ENCODE peak calls at places on chromosomes 7 and 10, in nine cellular contexts. L is activated CD4-positive, alpha-beta T cell treated with anti-CD3 and anti-CD28 coated beads for 24 hours; D is GM06990; H is brain pericyte; O is cardiac muscle cell; U is stimulated activated CD8-positive, alpha-beta memory T cell treated with anti-CD3 and anti-CD28 coated beads, Interleukin-4, amount 100 ng/mL, for 24 hours; W is left lung; C is substantia nigra; F is GOT3. M is an unnamed sample.

GRCh38 chr7:133300811-133301210 is 47.9 kb downstream of the EXOC4 start:
- DNase-seq in L (no peak), D (no peak), H (no peak), O (peak), U (no peak), W (no peak), C (no peak), F (no peak), M (no peak)

GRCh38 chr7:3300651-3301471 is at the start of gene SDK1:
- DNase-seq in L (peak), D (peak), H (peak), O (peak), U (peak), W (peak), C (peak), F (peak), M (peak)

GRCh38 chr7:102211590-102212550 is 74.8 kb upstream of the SH2B2 start:
- DNase-seq in L (no peak), D (peak), H (no peak), O (no peak), U (no peak), W (no peak), C (no peak), F (no peak), M (no peak)

GRCh38 chr7:17680026-17680425 is 260.3 kb downstream of the SNX13 start:
- DNase-seq in L (no peak), D (no peak), H (no peak), O (peak), U (no peak), W (peak), C (peak), F (peak), M (no peak)

GRCh38 chr10:62895058-62895457 is 78.9 kb upstream of the EGR2 start:
- DNase-seq in L (no peak), D (no peak), H (no peak), O (peak), U (no peak), W (no peak), C (no peak), F (no peak), M (no peak)

GRCh38 chr10:46014683-46015405 is 15.6 kb downstream of the NCOA4 start:
- DNase-seq in L (no peak), D (no peak), H (no peak), O (no peak), U (no peak), W (no peak), C (no peak), F (no peak), M (no peak)

GRCh38 chr10:70846795-70847194 is 31.0 kb downstream of the SGPL1 start:
- DNase-seq in L (no peak), D (no peak), H (no peak), O (peak), U (no peak), W (no peak), C (no peak), F (no peak), M (no peak)

GRCh38 chr10:79055100-79055782 is 13.5 kb upstream of the ZMIZ1 start:
- DNase-seq in L (no peak), D (no peak), H (no peak), O (no peak), U (no peak), W (peak), C (no peak), F (no peak), M (no peak)

GRCh38 chr7:79182283-79182682 is 271.2 kb downstream of the MAGI2 start:
- DNase-seq in L (no peak), D (no peak), H (peak), O (peak), U (no peak), W (no peak), C (no peak), F (no peak), M (no peak)

GRCh38 chr7:100604078-100604975 is 2.2 kb downstream of the PCOLCE start:
- DNase-seq in L (no peak), D (peak), H (no peak), O (peak), U (peak), W (peak), C (peak), F (no peak), M (no peak)

GRCh38 chr10:77825965-77826364 is 100.6 kb downstream of the DLG5 start:
- DNase-seq in L (no peak), D (no peak), H (no peak), O (no peak), U (no peak), W (no peak), C (no peak), F (no peak), M (no peak)

GRCh38 chr10:101569465-101569837 is 18.6 kb downstream of the POLL start:
- DNase-seq in L (no peak), D (no peak), H (no peak), O (no peak), U (no peak), W (no peak), C (no peak), F (no peak), M (no peak)

GRCh38 chr7:150931199-150931869 is 46.8 kb downstream of the KCNH2 start:
- DNase-seq in L (no peak), D (no peak), H (no peak), O (no peak), U (no peak), W (no peak), C (no peak), F (no peak), M (no peak)

GRCh38 chr7:71784180-71784579 is 628.0 kb downstream of the CALN1 start:
- DNase-seq in L (no peak), D (no peak), H (no peak), O (no peak), U (no peak), W (no peak), C (no peak), F (no peak), M (no peak)

GRCh38 chr7:114460021-114460420 is 45.4 kb downstream of the FOXP2 start:
- DNase-seq in L (no peak), D (no peak), H (no peak), O (no peak), U (no peak), W (no peak), C (no peak), F (no peak), M (no peak)

GRCh38 chr7:727104-727805 is at the start of gene PRKAR1B:
- DNase-seq in L (peak), D (peak), H (no peak), O (no peak), U (peak), W (peak), C (no peak), F (no peak), M (no peak)

GRCh38 chr7:55552320-55553086 is 19.8 kb downstream of the VOPP1 start:
- DNase-seq in L (no peak), D (no peak), H (peak), O (peak), U (no peak), W (no peak), C (no peak), F (no peak), M (no peak)

GRCh38 chr10:3886191-3886590 is 101.2 kb upstream of the KLF6 start:
- DNase-seq in L (no peak), D (no peak), H (no peak), O (peak), U (no peak), W (peak), C (no peak), F (no peak), M (no peak)

GRCh38 chr7:22849158-22849557 is 26.5 kb upstream of the TOMM7 start:
- DNase-seq in L (no peak), D (no peak), H (no peak), O (no peak), U (no peak), W (no peak), C (no peak), F (no peak), M (no peak)

GRCh38 chr10:79184141-79184625 is 115.4 kb downstream of the ZMIZ1 start:
- DNase-seq in L (no peak), D (no peak), H (no peak), O (peak), U (no peak), W (peak), C (no peak), F (no peak), M (no peak)

GRCh38 chr7:124992881-124993562 is 63.4 kb upstream of the POT1 start:
- DNase-seq in L (no peak), D (no peak), H (no peak), O (peak), U (no peak), W (no peak), C (no peak), F (no peak), M (no peak)

GRCh38 chr7:44512736-44513135 is 22.3 kb upstream of the NUDCD3 start:
- DNase-seq in L (no peak), D (no peak), H (no peak), O (no peak), U (no peak), W (no peak), C (no peak), F (no peak), M (no peak)

GRCh38 chr7:86089455-86089854 is 554.3 kb upstream of the GRM3 start:
- DNase-seq in L (no peak), D (no peak), H (no peak), O (no peak), U (no peak), W (no peak), C (no peak), F (no peak), M (no peak)

GRCh38 chr10:26334932-26335573 is 103.1 kb upstream of the APBB1IP start:
- DNase-seq in L (peak), D (peak), H (no peak), O (peak), U (peak), W (peak), C (peak), F (peak), M (no peak)

GRCh38 chr10:128063736-128064614 is 62.2 kb downstream of the MKI67 start:
- DNase-seq in L (no peak), D (peak), H (no peak), O (no peak), U (no peak), W (peak), C (no peak), F (no peak), M (no peak)

GRCh38 chr10:72740526-72740925 is 48.6 kb downstream of the MCU start:
- DNase-seq in L (no peak), D (no peak), H (peak), O (peak), U (no peak), W (peak), C (no peak), F (no peak), M (no peak)

GRCh38 chr10:80392250-80392649 is 16.1 kb upstream of the PRXL2A start:
- DNase-seq in L (no peak), D (no peak), H (no peak), O (peak), U (no peak), W (no peak), C (no peak), F (no peak), M (no peak)

GRCh38 chr10:123509338-123509737 is 156.8 kb upstream of the GPR26 start:
- DNase-seq in L (no peak), D (no peak), H (no peak), O (no peak), U (no peak), W (no peak), C (no peak), F (no peak), M (no peak)

M was measured in amygdala.